ENCODE peak calls at places on chromosome 19, in four cellular contexts. One of them, this sample, is unnamed.

GRCh38 chr19:49474545-49474930 is 523 bp downstream of the FLT3LG start:
- DNase-seq in stimulated activated CD4-positive, alpha-beta T cell treated with anti-CD3 and anti-CD28 coated beads, Interleukin-1b, Interleukin-23, amount 100 ng/mL, for 1 hour: no peak
- DNase-seq in neural crest cell: no peak
- DNase-seq in naive B cell: no peak
- DNase-seq in this sample: no peak

GRCh38 chr19:35975608-35976214 is 19.3 kb upstream of the SDHAF1 start:
- DNase-seq in stimulated activated CD4-positive, alpha-beta T cell treated with anti-CD3 and anti-CD28 coated beads, Interleukin-1b, Interleukin-23, amount 100 ng/mL, for 1 hour: no peak
- DNase-seq in neural crest cell: no peak
- DNase-seq in naive B cell: no peak
- DNase-seq in this sample: peak; percentile 49

GRCh38 chr19:27691991-27692390 is 1521.0 kb downstream of the UQCRFS1 start:
- DNase-seq in stimulated activated CD4-positive, alpha-beta T cell treated with anti-CD3 and anti-CD28 coated beads, Interleukin-1b, Interleukin-23, amount 100 ng/mL, for 1 hour: no peak
- DNase-seq in neural crest cell: no peak
- DNase-seq in naive B cell: no peak
- DNase-seq in this sample: no peak

GRCh38 chr19:48499352-48500090 is 12.1 kb downstream of the LMTK3 start:
- DNase-seq in stimulated activated CD4-positive, alpha-beta T cell treated with anti-CD3 and anti-CD28 coated beads, Interleukin-1b, Interleukin-23, amount 100 ng/mL, for 1 hour: no peak
- DNase-seq in neural crest cell: no peak
- DNase-seq in naive B cell: no peak
- DNase-seq in this sample: no peak

GRCh38 chr19:38989066-38989605 is 13.6 kb upstream of the FBXO17 start:
- DNase-seq in stimulated activated CD4-positive, alpha-beta T cell treated with anti-CD3 and anti-CD28 coated beads, Interleukin-1b, Interleukin-23, amount 100 ng/mL, for 1 hour: no peak
- DNase-seq in neural crest cell: no peak
- DNase-seq in naive B cell: no peak
- DNase-seq in this sample: no peak

GRCh38 chr19:18098891-18099622 is 1.5 kb downstream of the MAST3 start:
- DNase-seq in stimulated activated CD4-positive, alpha-beta T cell treated with anti-CD3 and anti-CD28 coated beads, Interleukin-1b, Interleukin-23, amount 100 ng/mL, for 1 hour: no peak
- DNase-seq in neural crest cell: no peak
- DNase-seq in naive B cell: peak; percentile 87
- DNase-seq in this sample: peak; percentile 97

GRCh38 chr19:13001502-13002388 is 6.5 kb downstream of the NFIX start:
- DNase-seq in stimulated activated CD4-positive, alpha-beta T cell treated with anti-CD3 and anti-CD28 coated beads, Interleukin-1b, Interleukin-23, amount 100 ng/mL, for 1 hour: no peak
- DNase-seq in neural crest cell: no peak
- DNase-seq in naive B cell: no peak
- DNase-seq in this sample: no peak

GRCh38 chr19:1651061-1651547 is 1.3 kb downstream of the TCF3 start:
- DNase-seq in stimulated activated CD4-positive, alpha-beta T cell treated with anti-CD3 and anti-CD28 coated beads, Interleukin-1b, Interleukin-23, amount 100 ng/mL, for 1 hour: no peak
- DNase-seq in neural crest cell: peak; percentile 49
- DNase-seq in naive B cell: peak; percentile 71
- DNase-seq in this sample: peak; percentile 71

GRCh38 chr19:29365836-29366417 is 153.0 kb upstream of the UQCRFS1 start:
- DNase-seq in stimulated activated CD4-positive, alpha-beta T cell treated with anti-CD3 and anti-CD28 coated beads, Interleukin-1b, Interleukin-23, amount 100 ng/mL, for 1 hour: no peak
- DNase-seq in neural crest cell: no peak
- DNase-seq in naive B cell: no peak
- DNase-seq in this sample: no peak

GRCh38 chr19:30226464-30227070 is 145.6 kb upstream of the ZNF536 start:
- DNase-seq in stimulated activated CD4-positive, alpha-beta T cell treated with anti-CD3 and anti-CD28 coated beads, Interleukin-1b, Interleukin-23, amount 100 ng/mL, for 1 hour: no peak
- DNase-seq in neural crest cell: peak; percentile 33
- DNase-seq in naive B cell: no peak
- DNase-seq in this sample: no peak

GRCh38 chr19:6723108-6723618 is 2.7 kb upstream of the C3 start:
- DNase-seq in stimulated activated CD4-positive, alpha-beta T cell treated with anti-CD3 and anti-CD28 coated beads, Interleukin-1b, Interleukin-23, amount 100 ng/mL, for 1 hour: no peak
- DNase-seq in neural crest cell: no peak
- DNase-seq in naive B cell: no peak
- DNase-seq in this sample: no peak

GRCh38 chr19:2226840-2227360 is 9.2 kb downstream of the PLEKHJ1 start:
- DNase-seq in stimulated activated CD4-positive, alpha-beta T cell treated with anti-CD3 and anti-CD28 coated beads, Interleukin-1b, Interleukin-23, amount 100 ng/mL, for 1 hour: no peak
- DNase-seq in neural crest cell: no peak
- DNase-seq in naive B cell: no peak
- DNase-seq in this sample: no peak

GRCh38 chr19:46746281-46746965 is at the start of gene STRN4:
- DNase-seq in stimulated activated CD4-positive, alpha-beta T cell treated with anti-CD3 and anti-CD28 coated beads, Interleukin-1b, Interleukin-23, amount 100 ng/mL, for 1 hour: no peak
- DNase-seq in neural crest cell: peak; percentile 33
- DNase-seq in naive B cell: peak; percentile 42
- DNase-seq in this sample: peak; percentile 64

GRCh38 chr19:15464394-15465385 is at the start of gene RASAL3:
- DNase-seq in stimulated activated CD4-positive, alpha-beta T cell treated with anti-CD3 and anti-CD28 coated beads, Interleukin-1b, Interleukin-23, amount 100 ng/mL, for 1 hour: peak; percentile 60
- DNase-seq in neural crest cell: no peak
- DNase-seq in naive B cell: peak; percentile 49
- DNase-seq in this sample: peak; percentile 49

GRCh38 chr19:50723069-50723468 is at the start of gene CLEC11A:
- DNase-seq in stimulated activated CD4-positive, alpha-beta T cell treated with anti-CD3 and anti-CD28 coated beads, Interleukin-1b, Interleukin-23, amount 100 ng/mL, for 1 hour: no peak
- DNase-seq in neural crest cell: no peak
- DNase-seq in naive B cell: no peak
- DNase-seq in this sample: no peak

GRCh38 chr19:48121909-48122371 is 11.3 kb upstream of the PLA2G4C start:
- DNase-seq in stimulated activated CD4-positive, alpha-beta T cell treated with anti-CD3 and anti-CD28 coated beads, Interleukin-1b, Interleukin-23, amount 100 ng/mL, for 1 hour: no peak
- DNase-seq in neural crest cell: no peak
- DNase-seq in naive B cell: peak; percentile 9
- DNase-seq in this sample: no peak

GRCh38 chr19:52941941-52942370 is 18.7 kb upstream of the ZNF888 start:
- DNase-seq in stimulated activated CD4-positive, alpha-beta T cell treated with anti-CD3 and anti-CD28 coated beads, Interleukin-1b, Interleukin-23, amount 100 ng/mL, for 1 hour: no peak
- DNase-seq in neural crest cell: no peak
- DNase-seq in naive B cell: no peak
- DNase-seq in this sample: peak; percentile 47

GRCh38 chr19:17321655-17322489 is 12.5 kb downstream of the DDA1 start:
- DNase-seq in stimulated activated CD4-positive, alpha-beta T cell treated with anti-CD3 and anti-CD28 coated beads, Interleukin-1b, Interleukin-23, amount 100 ng/mL, for 1 hour: no peak
- DNase-seq in neural crest cell: no peak
- DNase-seq in naive B cell: no peak
- DNase-seq in this sample: no peak

GRCh38 chr19:36139473-36140288 is at the start of gene CAPNS1:
- DNase-seq in stimulated activated CD4-positive, alpha-beta T cell treated with anti-CD3 and anti-CD28 coated beads, Interleukin-1b, Interleukin-23, amount 100 ng/mL, for 1 hour: peak; percentile 80
- DNase-seq in neural crest cell: peak; percentile 96
- DNase-seq in naive B cell: peak; percentile 91
- DNase-seq in this sample: peak; percentile 92

GRCh38 chr19:17794731-17795494 is at the start of gene B3GNT3:
- DNase-seq in stimulated activated CD4-positive, alpha-beta T cell treated with anti-CD3 and anti-CD28 coated beads, Interleukin-1b, Interleukin-23, amount 100 ng/mL, for 1 hour: no peak
- DNase-seq in neural crest cell: no peak
- DNase-seq in naive B cell: no peak
- DNase-seq in this sample: no peak

GRCh38 chr19:13005861-13006370 is 10.6 kb downstream of the NFIX start:
- DNase-seq in stimulated activated CD4-positive, alpha-beta T cell treated with anti-CD3 and anti-CD28 coated beads, Interleukin-1b, Interleukin-23, amount 100 ng/mL, for 1 hour: no peak
- DNase-seq in neural crest cell: no peak
- DNase-seq in naive B cell: no peak
- DNase-seq in this sample: no peak